ENCODE peak calls at places on chromosomes 2 and 18, in five cellular contexts. T is kidney, S is colonic mucosa, A is upper lobe of right lung, G is heart left ventricle. H is an unnamed sample. For H3K4me1, the result is how much of the 10 kb centered on the place peaks cover.

GRCh38 chr2:246489-247145 is 17.2 kb downstream of the SH3YL1 start:
- DNase-seq in T (no peak), S (peak), A (no peak), G (no peak), H (peak)

GRCh38 chr2:3627500-3628100 is 30.4 kb upstream of the ALLC start:
- DNase-seq in A (peak), G (no peak), S (no peak), T (peak), H (no peak)

GRCh38 chr18:74778191-74778847 is 180.6 kb downstream of the ZNF407 start:
- DNase-seq in T (no peak), G (no peak), A (no peak), S (no peak), H (no peak)

GRCh38 chr2:211516537-211516936 is 960.1 kb downstream of the CPS1 start:
- DNase-seq in G (no peak), T (no peak), A (no peak), S (no peak), H (no peak)

GRCh38 chr2:133856678-133857077 is 288.4 kb upstream of the NCKAP5 start:
- DNase-seq in G (no peak), T (no peak), S (no peak), A (no peak), H (no peak)

GRCh38 chr2:39118786-39119499 is 1.9 kb downstream of the SOS1 start:
- DNase-seq in A (no peak), S (no peak), T (no peak), G (no peak), H (no peak)

GRCh38 chr2:238240761-238241711 is 1.2 kb upstream of the HES6 start:
- DNase-seq in A (peak), T (no peak), S (peak), G (peak), H (peak)

GRCh38 chr2:226683196-226683595 is 116.4 kb downstream of the IRS1 start:
- DNase-seq in A (no peak), G (no peak), S (no peak), T (no peak), H (no peak)

GRCh38 chr2:132544045-132544630 is 125.9 kb downstream of the LYPD1 start:
- DNase-seq in T (no peak), A (no peak), G (no peak), S (no peak), H (no peak)

GRCh38 chr2:39228413-39229209 is 15.2 kb downstream of the CDKL4 start:
- DNase-seq in A (no peak), S (no peak), G (peak), T (no peak), H (no peak)

GRCh38 chr2:199535445-199536177 is 77.9 kb upstream of the SATB2 start:
- DNase-seq in S (no peak), G (no peak), A (no peak), T (no peak), H (no peak)

GRCh38 chr2:39128919-39129391 is 8.1 kb upstream of the SOS1 start:
- DNase-seq in A (no peak), T (no peak), S (no peak), G (no peak), H (no peak)

GRCh38 chr2:57465967-57466366 is 580.6 kb upstream of the VRK2 start:
- DNase-seq in G (no peak), S (no peak), T (no peak), A (no peak), H (no peak)

GRCh38 chr2:38748857-38749804 is 2.0 kb downstream of the SRSF7 start:
- DNase-seq in A (no peak), S (no peak), T (no peak), G (no peak), H (no peak)

GRCh38 chr2:115412501-115412900 is 970.1 kb downstream of the DPP10 start:
- DNase-seq in T (no peak), A (no peak), G (no peak), S (no peak), H (no peak)

GRCh38 chr2:128487650-128488387 is 169.2 kb upstream of the HS6ST1 start:
- DNase-seq in A (no peak), G (no peak), S (no peak), T (no peak), H (no peak)

GRCh38 chr2:157792345-157793052 is 83.6 kb downstream of the ACVR1 start:
- DNase-seq in G (no peak), T (no peak), A (no peak), S (no peak), H (no peak)

GRCh38 chr2:213090772-213091171 is 60.6 kb downstream of the IKZF2 start:
- DNase-seq in G (no peak), S (no peak), T (no peak), A (no peak), H (no peak)

GRCh38 chr18:23619388-23619873 is 33.1 kb upstream of the NPC1 start:
- DNase-seq in S (no peak), T (no peak), A (peak), G (peak), H (no peak)

GRCh38 chr2:43136011-43136799 is 90.2 kb downstream of the ZFP36L2 start:
- DNase-seq in S (no peak), A (peak), T (peak), G (no peak), H (no peak)

GRCh38 chr2:48162742-48163141 is 256.4 kb upstream of the FBXO11 start:
- DNase-seq in G (no peak), T (no peak), S (no peak), A (no peak), H (no peak)

GRCh38 chr18:74806073-74806472 is 208.4 kb downstream of the ZNF407 start:
- DNase-seq in S (peak), T (no peak), A (peak), G (no peak), H (no peak)

GRCh38 chr2:174585657-174586056 is 11.9 kb downstream of the WIPF1 start:
- DNase-seq in G (no peak), T (no peak), S (no peak), A (no peak), H (no peak)
- H3K4me3 ChIP-seq in G (no peak), T (no peak), S (no peak), A (no peak), H (no peak)

GRCh38 chr2:72921866-72922265 is 4.5 kb downstream of the EMX1 start:
- DNase-seq in A (no peak), G (no peak), S (no peak), T (no peak), H (no peak)

GRCh38 chr2:72917875-72918660 is 749 bp downstream of the EMX1 start:
- DNase-seq in G (no peak), T (no peak), A (no peak), S (no peak), H (no peak)

GRCh38 chr2:72921088-72921851 is 4.0 kb downstream of the EMX1 start:
- DNase-seq in G (no peak), T (no peak), S (no peak), A (no peak), H (no peak)

GRCh38 chr2:72919414-72920316 is 2.3 kb downstream of the EMX1 start:
- DNase-seq in A (no peak), G (no peak), T (no peak), S (no peak), H (no peak)

DNA sequence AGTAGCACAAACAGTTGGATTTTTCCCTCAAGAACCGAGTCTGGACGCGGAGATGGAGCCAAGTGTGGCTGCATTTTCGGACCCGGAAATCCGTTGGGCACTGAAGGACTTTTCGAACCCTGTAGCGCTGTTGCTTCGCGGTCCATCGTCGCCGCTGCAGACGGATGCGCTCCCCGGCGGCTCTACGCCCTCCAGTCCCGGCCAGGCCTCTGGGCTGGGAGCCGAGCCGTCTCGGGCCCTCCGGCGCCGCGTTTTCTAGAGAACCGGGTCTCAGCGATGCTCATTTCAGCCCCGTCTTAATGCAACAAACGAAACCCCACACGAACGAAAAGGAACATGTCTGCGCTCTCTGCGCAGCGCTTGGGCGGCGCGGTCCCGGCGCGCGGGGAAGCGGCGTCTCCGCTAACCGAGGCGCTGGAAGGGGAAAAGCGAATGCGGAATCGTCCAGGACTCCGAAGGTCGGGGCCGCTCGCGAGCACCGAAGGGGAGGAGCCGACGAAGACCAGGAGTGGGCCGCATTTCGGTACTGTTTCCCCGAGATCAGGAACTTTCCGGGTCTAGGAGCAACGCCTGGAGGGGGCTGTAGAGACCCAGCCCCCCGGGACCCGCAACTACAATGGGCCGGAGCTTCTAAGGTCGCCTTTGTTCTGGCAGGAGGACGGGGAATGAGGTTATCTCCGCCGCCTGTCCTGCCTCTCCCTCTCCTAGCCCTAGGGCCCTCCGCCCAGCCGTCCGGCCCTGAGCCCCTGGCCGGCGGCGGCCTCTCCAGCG is 3.2 kb downstream of the EMX1 start:
- DNase-seq in G (no peak), T (no peak), A (no peak), S (peak), H (peak)
- H3K4me1 ChIP-seq in G (under half), T (under half), A (half or more), S (under half), H (under half)

GRCh38 chr18:45838302-45839070 is 13.0 kb downstream of the SIGLEC15 start:
- DNase-seq in A (no peak), G (peak), T (peak), S (no peak), H (no peak)

GRCh38 chr18:45836242-45837215 is 11.1 kb downstream of the SIGLEC15 start:
- DNase-seq in A (no peak), S (no peak), G (peak), T (no peak), H (no peak)

GRCh38 chr18:45839415-45840395 is 14.2 kb downstream of the SIGLEC15 start:
- DNase-seq in G (no peak), S (no peak), T (no peak), A (no peak), H (no peak)

GRCh38 chr18:45835057-45835634 is 9.7 kb downstream of the SIGLEC15 start:
- DNase-seq in A (no peak), G (no peak), S (no peak), T (no peak), H (no peak)

DNA sequence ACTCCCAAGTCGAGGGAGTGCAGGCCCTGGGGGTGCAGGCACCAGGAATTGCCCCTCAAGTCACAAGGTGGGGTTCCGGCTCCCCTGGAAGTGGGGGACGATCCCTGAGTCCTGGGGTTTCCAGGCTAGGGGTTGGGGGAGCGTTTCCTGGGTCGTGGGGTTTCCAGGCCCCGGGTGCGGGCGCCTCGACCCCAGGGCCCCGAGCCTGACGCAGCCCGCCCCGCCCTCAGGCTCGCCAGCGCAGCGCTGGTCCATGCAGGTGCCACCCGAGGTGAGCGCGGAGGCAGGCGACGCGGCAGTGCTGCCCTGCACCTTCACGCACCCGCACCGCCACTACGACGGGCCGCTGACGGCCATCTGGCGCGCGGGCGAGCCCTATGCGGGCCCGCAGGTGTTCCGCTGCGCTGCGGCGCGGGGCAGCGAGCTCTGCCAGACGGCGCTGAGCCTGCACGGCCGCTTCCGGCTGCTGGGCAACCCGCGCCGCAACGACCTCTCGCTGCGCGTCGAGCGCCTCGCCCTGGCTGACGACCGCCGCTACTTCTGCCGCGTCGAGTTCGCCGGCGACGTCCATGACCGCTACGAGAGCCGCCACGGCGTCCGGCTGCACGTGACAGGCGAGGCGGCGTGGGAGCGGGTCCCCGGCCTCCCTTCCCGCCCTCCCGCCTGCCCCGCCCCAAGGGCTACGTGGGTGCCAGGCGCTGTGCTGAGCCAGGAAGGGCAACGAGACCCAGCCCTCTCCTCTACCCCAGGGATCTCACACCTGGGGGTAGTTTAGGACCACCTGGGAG is 12.0 kb downstream of the SIGLEC15 start:
- DNase-seq in G (peak), S (peak), T (peak), A (peak), H (peak)
- TF ChIP-seq CTCF in G (peak), S (no peak), T (peak), A (peak), H (no peak)

DNA sequence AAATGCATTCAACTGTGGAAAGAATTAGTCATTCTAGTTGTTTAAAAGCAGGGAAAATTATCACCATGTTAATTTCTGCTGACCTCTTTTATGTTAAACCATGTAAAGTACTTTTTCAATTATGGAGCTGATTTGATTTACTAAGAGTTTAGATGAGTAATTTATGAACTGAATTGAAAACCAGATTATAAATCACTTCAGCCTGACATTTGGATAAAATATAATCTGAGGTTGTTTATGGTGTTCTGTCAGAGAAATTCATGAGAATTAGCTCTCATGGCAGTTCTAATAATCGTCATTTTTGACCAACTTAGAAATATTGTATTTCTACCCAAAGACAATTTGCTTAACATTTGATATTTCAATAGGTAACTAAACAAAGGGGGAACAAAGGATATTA is 11.7 kb downstream of the ITGA4 start:
- DNase-seq in T (no peak), G (no peak), A (no peak), S (no peak), H (no peak)
- H3K4me3 ChIP-seq in T (no peak), G (no peak), A (no peak), S (no peak), H (no peak)

GRCh38 chr2:108625186-108625827 is 91.0 kb downstream of the LIMS1 start:
- DNase-seq in A (no peak), T (no peak), S (no peak), G (no peak), H (no peak)
- H3K4me1 ChIP-seq in A (half or more), T (under half), S (under half), G (under half), H (under half)

GRCh38 chr2:25572638-25573037 is 100.7 kb downstream of the DTNB start:
- DNase-seq in S (no peak), G (no peak), T (no peak), A (no peak), H (no peak)
- TF ChIP-seq CTCF in S (no peak), G (no peak), T (no peak), A (no peak), H (no peak)

GRCh38 chr18:62612246-62612645 is 89.4 kb downstream of the ZCCHC2 start:
- DNase-seq in A (no peak), S (no peak), T (no peak), G (no peak), H (no peak)

GRCh38 chr18:62611395-62612241 is 88.8 kb downstream of the ZCCHC2 start:
- DNase-seq in T (no peak), A (no peak), G (peak), S (no peak), H (no peak)

GRCh38 chr18:62607708-62608428 is 85.0 kb downstream of the ZCCHC2 start:
- DNase-seq in G (no peak), A (no peak), T (no peak), S (no peak), H (no peak)

GRCh38 chr18:62612721-62613120 is 89.9 kb downstream of the ZCCHC2 start:
- DNase-seq in G (no peak), S (no peak), A (no peak), T (no peak), H (no peak)

DNA sequence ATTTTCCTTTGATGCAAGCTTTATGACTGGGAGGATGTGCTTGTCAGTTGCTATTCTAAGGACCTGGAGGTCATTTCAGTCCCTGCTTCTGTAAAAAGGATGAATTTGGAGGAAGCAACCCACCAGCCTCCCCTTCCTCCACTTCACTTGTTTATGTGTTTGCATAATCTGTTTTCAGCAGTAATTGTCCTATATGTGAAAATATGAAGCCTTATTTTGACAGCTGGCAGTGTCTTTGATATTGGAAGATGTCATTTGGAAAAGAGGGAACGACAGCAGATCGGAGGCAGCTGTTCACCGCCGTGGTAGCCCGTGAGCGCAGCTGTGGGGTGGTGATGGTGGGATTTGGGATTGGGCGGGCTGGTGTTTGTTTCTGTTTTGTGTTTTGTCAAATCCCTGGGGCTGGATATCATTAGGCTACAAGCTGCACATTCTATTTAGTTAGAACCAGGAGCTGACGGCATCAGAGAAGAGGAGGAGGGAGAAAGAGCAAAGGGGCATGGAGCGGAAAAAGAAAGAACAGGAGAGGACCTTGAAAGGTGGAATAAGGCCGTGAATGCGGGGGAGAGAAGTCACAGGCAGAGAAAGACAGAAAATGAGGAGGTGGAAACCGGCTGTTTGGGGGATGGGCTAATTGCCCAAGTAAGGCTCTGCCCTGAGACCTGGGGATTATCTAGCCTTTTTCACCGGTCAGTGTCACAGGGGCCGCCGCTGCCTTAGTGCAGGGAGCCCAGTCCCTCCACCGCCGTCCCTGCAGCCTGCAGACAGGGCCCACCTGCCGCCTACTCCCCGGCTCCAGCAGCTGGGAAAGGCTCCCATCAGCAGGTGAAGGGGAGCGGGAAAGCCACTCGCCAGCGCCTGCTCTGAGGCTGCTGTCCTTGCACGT is 87.9 kb downstream of the ZCCHC2 start:
- DNase-seq in G (no peak), A (no peak), S (no peak), T (no peak), H (no peak)
- H3K4me3 ChIP-seq in G (peak), A (no peak), S (no peak), T (peak), H (no peak)

GRCh38 chr2:74845217-74845751 is 11.4 kb downstream of the HK2 start:
- DNase-seq in A (peak), T (peak), G (peak), S (peak), H (no peak)

GRCh38 chr2:74846481-74846880 is 12.6 kb downstream of the HK2 start:
- DNase-seq in A (no peak), G (no peak), T (no peak), S (no peak), H (no peak)

GRCh38 chr2:74849228-74849892 is 15.4 kb downstream of the HK2 start:
- DNase-seq in G (peak), T (no peak), A (peak), S (peak), H (no peak)

GRCh38 chr2:74845991-74846390 is 12.1 kb downstream of the HK2 start:
- DNase-seq in T (no peak), G (no peak), S (no peak), A (no peak), H (no peak)

GRCh38 chr2:74847075-74847858 is 13.3 kb downstream of the HK2 start:
- DNase-seq in A (no peak), S (no peak), G (no peak), T (no peak), H (no peak)
- H3K4me1 ChIP-seq in A (half or more), S (half or more), G (under half), T (under half), H (under half)

GRCh38 chr2:241595600-241596140 is 37.1 kb downstream of the BOK start:
- DNase-seq in G (no peak), S (no peak), T (no peak), A (no peak), H (peak)
- TF ChIP-seq CTCF in G (peak), S (no peak), T (no peak), A (no peak), H (peak)